ENCODE peak calls at places on chromosomes 3 and 15, in eight cellular contexts. M is skeletal muscle cell; T is globus pallidus; P is fibroblast of mammary gland; Z is activated CD4-positive, alpha-beta T cell treated with anti-CD3 and anti-CD28 coated beads, Interleukin-2, amount 50 U/mL, for 48 hours; H is kidney glomerular epithelial cell; S is C1 segment of cervical spinal cord; Q is dorsolateral prefrontal cortex. V is an unnamed sample.

GRCh38 chr15:71739355-71739754 is 71.0 kb upstream of the NR2E3 start:
- DNase-seq in S (no peak), T (no peak), P (no peak), Z (no peak), Q (no peak), M (no peak), H (no peak), V (no peak)

GRCh38 chr15:42273900-42274692 is 863 bp upstream of the TMEM87A start:
- DNase-seq in M (peak), Z (peak), T (peak), P (peak), H (peak), S (peak), Q (peak), V (peak)

GRCh38 chr3:16203671-16204629 is 29.5 kb downstream of the GALNT15 start:
- DNase-seq in T (peak), Q (peak), S (peak), M (no peak), P (no peak), Z (no peak), H (no peak), V (no peak)

GRCh38 chr3:194306109-194306686 is 44.9 kb downstream of the CPN2 start:
- DNase-seq in T (no peak), M (no peak), Q (no peak), P (no peak), H (no peak), Z (peak), S (no peak), V (no peak)

GRCh38 chr15:40282144-40282869 is 557 bp downstream of the ANKRD63 start:
- DNase-seq in Z (peak), M (no peak), H (no peak), S (no peak), T (no peak), P (no peak), Q (no peak), V (peak)

GRCh38 chr3:41267975-41268640 is 68.8 kb downstream of the CTNNB1 start:
- DNase-seq in M (peak), H (peak), Z (no peak), S (no peak), P (peak), Q (no peak), T (no peak), V (peak)

GRCh38 chr3:144912968-144913367 is 941.3 kb downstream of the DIPK2A start:
- DNase-seq in P (no peak), Z (no peak), Q (no peak), S (no peak), M (no peak), T (no peak), H (no peak), V (no peak)

GRCh38 chr3:4407941-4408340 is 59.1 kb downstream of the SUMF1 start:
- DNase-seq in P (no peak), Q (no peak), M (no peak), Z (no peak), H (peak), S (no peak), T (no peak), V (no peak)

GRCh38 chr3:154235330-154235729 is 89.0 kb downstream of the DHX36 start:
- DNase-seq in Q (no peak), T (no peak), M (no peak), S (no peak), P (peak), Z (no peak), H (peak), V (peak)

GRCh38 chr3:62956411-62956810 is 81.2 kb upstream of the CADPS start:
- DNase-seq in T (no peak), Q (no peak), M (no peak), H (no peak), P (no peak), Z (no peak), S (no peak), V (no peak)